ENCODE peak calls at places on chromosomes 1 and 21, in nine cellular contexts. One of them, this sample, is unnamed.

GRCh38 chr1:228687562-228687961 is 47.7 kb upstream of the RHOU start:
- DNase-seq in body of pancreas: no peak
- DNase-seq in fibroblast of lung: no peak
- DNase-seq in OCI-LY7: no peak
- DNase-seq in transverse colon: no peak
- DNase-seq in uterus: no peak
- DNase-seq in stomach: no peak
- DNase-seq in CD4-positive, alpha-beta T cell: no peak
- DNase-seq in tibial artery: no peak
- DNase-seq in this sample: no peak

GRCh38 chr1:54489627-54490240 is 58.3 kb upstream of the ACOT11 start:
- DNase-seq in body of pancreas: no peak
- DNase-seq in fibroblast of lung: no peak
- DNase-seq in OCI-LY7: no peak
- DNase-seq in transverse colon: no peak
- DNase-seq in uterus: no peak
- DNase-seq in stomach: no peak
- DNase-seq in CD4-positive, alpha-beta T cell: no peak
- DNase-seq in tibial artery: no peak
- DNase-seq in this sample: no peak

GRCh38 chr1:210724768-210725167 is 396.1 kb downstream of the HHAT start:
- DNase-seq in body of pancreas: no peak
- DNase-seq in fibroblast of lung: no peak
- DNase-seq in OCI-LY7: no peak
- DNase-seq in transverse colon: no peak
- DNase-seq in uterus: no peak
- DNase-seq in stomach: no peak
- DNase-seq in CD4-positive, alpha-beta T cell: no peak
- DNase-seq in tibial artery: no peak
- DNase-seq in this sample: no peak

GRCh38 chr1:47190807-47191206 is 971 bp upstream of the PDZK1IP1 start:
- DNase-seq in body of pancreas: no peak
- DNase-seq in fibroblast of lung: no peak
- DNase-seq in OCI-LY7: no peak
- DNase-seq in transverse colon: no peak
- DNase-seq in uterus: no peak
- DNase-seq in stomach: peak; percentile 5
- DNase-seq in CD4-positive, alpha-beta T cell: no peak
- DNase-seq in tibial artery: no peak
- DNase-seq in this sample: no peak

GRCh38 chr1:206684478-206685255 is at the start of gene MAPKAPK2:
- DNase-seq in body of pancreas: peak; percentile 84
- DNase-seq in fibroblast of lung: peak; percentile 55
- DNase-seq in OCI-LY7: peak; percentile 87
- DNase-seq in transverse colon: peak; percentile 82
- DNase-seq in uterus: peak; percentile 81
- DNase-seq in stomach: peak; percentile 86
- DNase-seq in CD4-positive, alpha-beta T cell: peak; percentile 69
- DNase-seq in tibial artery: peak; percentile 88
- DNase-seq in this sample: peak; percentile 67

GRCh38 chr21:43921979-43922945 is 57.2 kb downstream of the AGPAT3 start:
- DNase-seq in body of pancreas: no peak
- DNase-seq in fibroblast of lung: peak; percentile 40
- DNase-seq in OCI-LY7: no peak
- DNase-seq in transverse colon: no peak
- DNase-seq in uterus: no peak
- DNase-seq in stomach: no peak
- DNase-seq in CD4-positive, alpha-beta T cell: peak; percentile 64
- DNase-seq in tibial artery: no peak
- DNase-seq in this sample: no peak

GRCh38 chr1:39960461-39960958 is 5.6 kb downstream of the MFSD2A start:
- DNase-seq in body of pancreas: peak; percentile 40
- DNase-seq in fibroblast of lung: no peak
- DNase-seq in OCI-LY7: peak; percentile 87
- DNase-seq in transverse colon: peak; percentile 74
- DNase-seq in uterus: no peak
- DNase-seq in stomach: peak; percentile 84
- DNase-seq in CD4-positive, alpha-beta T cell: peak; percentile 7
- DNase-seq in tibial artery: no peak
- DNase-seq in this sample: no peak

GRCh38 chr1:234780531-234781162 is 170.7 kb upstream of the IRF2BP2 start:
- DNase-seq in body of pancreas: no peak
- DNase-seq in fibroblast of lung: no peak
- DNase-seq in OCI-LY7: no peak
- DNase-seq in transverse colon: no peak
- DNase-seq in uterus: no peak
- DNase-seq in stomach: no peak
- DNase-seq in CD4-positive, alpha-beta T cell: no peak
- DNase-seq in tibial artery: no peak
- DNase-seq in this sample: no peak

GRCh38 chr1:117092594-117092993 is 29.0 kb downstream of the TRIM45 start:
- DNase-seq in body of pancreas: no peak
- DNase-seq in fibroblast of lung: no peak
- DNase-seq in OCI-LY7: no peak
- DNase-seq in transverse colon: no peak
- DNase-seq in uterus: no peak
- DNase-seq in stomach: no peak
- DNase-seq in CD4-positive, alpha-beta T cell: no peak
- DNase-seq in tibial artery: no peak
- DNase-seq in this sample: no peak

GRCh38 chr21:41600961-41601572 is 93.1 kb upstream of the TMPRSS2 start:
- DNase-seq in body of pancreas: no peak
- DNase-seq in fibroblast of lung: no peak
- DNase-seq in OCI-LY7: no peak
- DNase-seq in transverse colon: no peak
- DNase-seq in uterus: no peak
- DNase-seq in stomach: peak; percentile 22
- DNase-seq in CD4-positive, alpha-beta T cell: no peak
- DNase-seq in tibial artery: peak; percentile 42
- DNase-seq in this sample: no peak

GRCh38 chr1:15001317-15001900 is 152.1 kb upstream of the TMEM51 start:
- DNase-seq in body of pancreas: no peak
- DNase-seq in fibroblast of lung: no peak
- DNase-seq in OCI-LY7: no peak
- DNase-seq in transverse colon: no peak
- DNase-seq in uterus: no peak
- DNase-seq in stomach: no peak
- DNase-seq in CD4-positive, alpha-beta T cell: no peak
- DNase-seq in tibial artery: no peak
- DNase-seq in this sample: no peak

GRCh38 chr1:86788300-86789206 is 84.2 kb downstream of the SH3GLB1 start:
- DNase-seq in body of pancreas: peak; percentile 25
- DNase-seq in fibroblast of lung: peak; percentile 99
- DNase-seq in OCI-LY7: no peak
- DNase-seq in transverse colon: no peak
- DNase-seq in uterus: no peak
- DNase-seq in stomach: no peak
- DNase-seq in CD4-positive, alpha-beta T cell: no peak
- DNase-seq in tibial artery: peak; percentile 75
- DNase-seq in this sample: no peak

GRCh38 chr1:182851825-182852224 is 12.7 kb downstream of the DHX9 start:
- DNase-seq in body of pancreas: no peak
- DNase-seq in fibroblast of lung: no peak
- DNase-seq in OCI-LY7: no peak
- DNase-seq in transverse colon: no peak
- DNase-seq in uterus: no peak
- DNase-seq in stomach: no peak
- DNase-seq in CD4-positive, alpha-beta T cell: no peak
- DNase-seq in tibial artery: no peak
- DNase-seq in this sample: no peak

GRCh38 chr21:40191196-40191595 is 324.0 kb downstream of the PCP4 start:
- DNase-seq in body of pancreas: no peak
- DNase-seq in fibroblast of lung: no peak
- DNase-seq in OCI-LY7: no peak
- DNase-seq in transverse colon: no peak
- DNase-seq in uterus: no peak
- DNase-seq in stomach: no peak
- DNase-seq in CD4-positive, alpha-beta T cell: no peak
- DNase-seq in tibial artery: no peak
- DNase-seq in this sample: no peak

GRCh38 chr21:40186036-40186435 is 318.8 kb downstream of the PCP4 start:
- DNase-seq in body of pancreas: no peak
- DNase-seq in fibroblast of lung: peak; percentile 81
- DNase-seq in OCI-LY7: no peak
- DNase-seq in transverse colon: no peak
- DNase-seq in uterus: no peak
- DNase-seq in stomach: no peak
- DNase-seq in CD4-positive, alpha-beta T cell: no peak
- DNase-seq in tibial artery: no peak
- DNase-seq in this sample: no peak

DNA sequence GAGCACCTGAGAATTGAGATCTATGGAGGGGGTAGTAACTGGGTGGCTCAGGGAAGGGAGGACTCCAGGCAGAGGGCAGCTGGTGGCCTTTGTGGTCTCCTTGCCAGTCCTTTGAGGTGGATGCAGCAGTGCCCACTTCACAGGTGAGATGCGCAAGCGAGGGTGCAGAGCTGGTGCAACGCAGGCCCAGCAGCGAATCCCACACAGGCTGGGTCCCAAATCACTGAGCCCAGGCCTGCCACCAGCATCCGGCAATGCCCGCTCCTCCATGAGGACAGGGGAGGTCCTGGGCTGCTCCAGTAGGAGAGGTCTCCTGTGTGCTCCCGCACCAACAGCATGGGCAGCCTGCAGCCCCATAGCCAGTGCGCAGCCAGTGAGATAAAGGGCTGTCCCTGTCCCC is 318.0 kb downstream of the PCP4 start:
- DNase-seq in body of pancreas: no peak
- DNase-seq in fibroblast of lung: no peak
- DNase-seq in OCI-LY7: no peak
- DNase-seq in transverse colon: no peak
- DNase-seq in uterus: no peak
- DNase-seq in stomach: no peak
- DNase-seq in CD4-positive, alpha-beta T cell: no peak
- DNase-seq in tibial artery: no peak
- DNase-seq in this sample: no peak
- H3K9me3 ChIP-seq in body of pancreas: no peaks in the 10 kb centered on the region
- H3K9me3 ChIP-seq in fibroblast of lung: no peaks in the 10 kb centered on the region
- H3K9me3 ChIP-seq in OCI-LY7: peaks cover 12% of the 10 kb centered on the region
- H3K9me3 ChIP-seq in transverse colon: no peaks in the 10 kb centered on the region
- H3K9me3 ChIP-seq in uterus: no peaks in the 10 kb centered on the region
- H3K9me3 ChIP-seq in stomach: peaks cover 14% of the 10 kb centered on the region
- H3K9me3 ChIP-seq in CD4-positive, alpha-beta T cell: no peaks in the 10 kb centered on the region
- H3K9me3 ChIP-seq in tibial artery: no peaks in the 10 kb centered on the region
- H3K9me3 ChIP-seq in this sample: peaks cover 3% of the 10 kb centered on the region

DNA sequence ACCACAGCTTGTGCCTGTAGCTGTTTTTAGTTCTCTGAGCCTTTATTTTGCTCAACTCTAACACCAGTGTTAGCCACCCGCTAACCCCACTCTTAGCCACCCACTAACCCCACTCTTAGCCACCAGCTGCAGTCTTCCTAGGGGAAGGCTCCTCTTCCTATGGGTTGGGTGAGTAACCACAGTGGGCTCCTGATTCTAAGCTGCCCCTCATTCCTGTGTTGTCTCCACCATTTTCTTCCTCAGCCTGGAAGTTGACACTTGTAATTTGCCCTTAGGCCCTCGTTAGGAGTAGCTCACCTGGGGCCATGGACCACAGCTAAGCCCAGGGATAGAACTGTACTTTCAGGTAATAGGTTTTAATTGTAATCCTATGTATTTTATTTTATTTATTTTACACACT is 782.9 kb upstream of the TPTE start:
- DNase-seq in body of pancreas: no peak
- DNase-seq in fibroblast of lung: no peak
- DNase-seq in OCI-LY7: no peak
- DNase-seq in transverse colon: no peak
- DNase-seq in uterus: no peak
- DNase-seq in stomach: no peak
- DNase-seq in CD4-positive, alpha-beta T cell: no peak
- DNase-seq in tibial artery: no peak
- DNase-seq in this sample: no peak
- H3K9me3 ChIP-seq in body of pancreas: no peaks in the 10 kb centered on the region
- H3K9me3 ChIP-seq in fibroblast of lung: no peaks in the 10 kb centered on the region
- H3K9me3 ChIP-seq in OCI-LY7: peaks cover 35% of the 10 kb centered on the region
- H3K9me3 ChIP-seq in transverse colon: peaks cover 21% of the 10 kb centered on the region
- H3K9me3 ChIP-seq in uterus: no peaks in the 10 kb centered on the region
- H3K9me3 ChIP-seq in stomach: peaks cover 48% of the 10 kb centered on the region
- H3K9me3 ChIP-seq in CD4-positive, alpha-beta T cell: peaks cover 33% of the 10 kb centered on the region
- H3K9me3 ChIP-seq in tibial artery: peaks cover 32% of the 10 kb centered on the region
- H3K9me3 ChIP-seq in this sample: no peaks in the 10 kb centered on the region

GRCh38 chr1:248596615-248597014 is 885 bp downstream of the OR2T10 start:
- DNase-seq in body of pancreas: no peak
- DNase-seq in fibroblast of lung: no peak
- DNase-seq in OCI-LY7: no peak
- DNase-seq in transverse colon: no peak
- DNase-seq in uterus: no peak
- DNase-seq in stomach: no peak
- DNase-seq in CD4-positive, alpha-beta T cell: no peak
- DNase-seq in tibial artery: no peak
- DNase-seq in this sample: no peak
- H3K9me3 ChIP-seq in body of pancreas: no peaks in the 10 kb centered on the region
- H3K9me3 ChIP-seq in fibroblast of lung: no peaks in the 10 kb centered on the region
- H3K9me3 ChIP-seq in OCI-LY7: no peaks in the 10 kb centered on the region
- H3K9me3 ChIP-seq in transverse colon: no peaks in the 10 kb centered on the region
- H3K9me3 ChIP-seq in uterus: no peaks in the 10 kb centered on the region
- H3K9me3 ChIP-seq in stomach: no peaks in the 10 kb centered on the region
- H3K9me3 ChIP-seq in CD4-positive, alpha-beta T cell: no peaks in the 10 kb centered on the region
- H3K9me3 ChIP-seq in tibial artery: no peaks in the 10 kb centered on the region
- H3K9me3 ChIP-seq in this sample: no peaks in the 10 kb centered on the region

GRCh38 chr1:4367230-4367629 is 287.2 kb upstream of the AJAP1 start:
- DNase-seq in body of pancreas: no peak
- DNase-seq in fibroblast of lung: no peak
- DNase-seq in OCI-LY7: no peak
- DNase-seq in transverse colon: no peak
- DNase-seq in uterus: no peak
- DNase-seq in stomach: no peak
- DNase-seq in CD4-positive, alpha-beta T cell: no peak
- DNase-seq in tibial artery: no peak
- DNase-seq in this sample: no peak

GRCh38 chr1:4366091-4366490 is 288.3 kb upstream of the AJAP1 start:
- DNase-seq in body of pancreas: no peak
- DNase-seq in fibroblast of lung: no peak
- DNase-seq in OCI-LY7: peak; percentile 21
- DNase-seq in transverse colon: no peak
- DNase-seq in uterus: no peak
- DNase-seq in stomach: no peak
- DNase-seq in CD4-positive, alpha-beta T cell: no peak
- DNase-seq in tibial artery: no peak
- DNase-seq in this sample: no peak

DNA sequence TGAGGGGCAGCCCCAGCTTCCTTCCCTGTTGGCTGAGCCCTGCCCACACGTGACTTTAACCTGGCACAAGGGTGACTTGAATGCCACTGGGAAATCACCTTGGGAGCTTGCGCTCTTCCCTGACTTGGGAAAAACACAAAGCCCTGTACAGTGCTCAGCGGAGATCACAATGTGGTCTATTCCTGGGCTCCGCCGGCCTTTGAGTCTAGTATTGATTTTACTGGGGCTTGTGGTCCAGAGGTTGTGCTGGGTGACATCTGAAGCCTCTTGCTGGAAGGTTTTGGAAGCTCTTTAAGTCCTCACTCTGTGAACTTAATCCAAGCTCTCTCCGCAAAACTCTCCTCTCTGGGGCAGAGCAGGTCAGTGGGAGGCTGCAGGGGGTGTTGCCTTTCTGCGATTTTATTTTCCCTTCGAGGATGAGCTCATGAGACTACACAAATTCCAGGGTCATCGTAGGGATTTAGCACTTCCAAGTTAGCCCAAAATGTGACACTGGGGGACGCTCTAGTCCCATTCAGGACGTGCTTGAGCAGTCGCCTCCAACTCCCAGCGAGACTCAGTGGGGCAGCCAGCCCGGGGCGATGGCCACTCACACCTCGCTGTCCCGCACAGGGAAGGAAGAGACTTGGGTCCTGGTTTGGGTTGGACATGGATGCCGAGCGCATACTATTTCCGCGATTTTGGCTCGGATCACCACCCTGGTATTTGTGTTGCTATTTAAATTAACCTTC is 291.9 kb upstream of the AJAP1 start:
- DNase-seq in body of pancreas: no peak
- DNase-seq in fibroblast of lung: no peak
- DNase-seq in OCI-LY7: no peak
- DNase-seq in transverse colon: no peak
- DNase-seq in uterus: no peak
- DNase-seq in stomach: no peak
- DNase-seq in CD4-positive, alpha-beta T cell: no peak
- DNase-seq in tibial artery: no peak
- DNase-seq in this sample: no peak
- H3K9me3 ChIP-seq in body of pancreas: no peaks in the 10 kb centered on the region
- H3K9me3 ChIP-seq in fibroblast of lung: no peaks in the 10 kb centered on the region
- H3K9me3 ChIP-seq in OCI-LY7: no peaks in the 10 kb centered on the region
- H3K9me3 ChIP-seq in transverse colon: no peaks in the 10 kb centered on the region
- H3K9me3 ChIP-seq in uterus: no peaks in the 10 kb centered on the region
- H3K9me3 ChIP-seq in stomach: peaks cover 7% of the 10 kb centered on the region
- H3K9me3 ChIP-seq in CD4-positive, alpha-beta T cell: no peaks in the 10 kb centered on the region
- H3K9me3 ChIP-seq in tibial artery: no peaks in the 10 kb centered on the region
- H3K9me3 ChIP-seq in this sample: no peaks in the 10 kb centered on the region